ENCODE peak calls at places on chromosomes 1 and 21, in ten cellular contexts. G is right lobe of liver, F is GM23338, X is tibial nerve, T is Caco-2, L is adrenal gland, A is RWPE2, B is body of pancreas, N is lower lobe of right lung, Y is K562. D is an unnamed sample.

GRCh38 chr1:226702318-226702956 is 36.6 kb downstream of the ITPKB start:
- DNase-seq in Y (no peak), T (no peak), L (peak; percentile 52), N (no peak), F (no peak), X (peak; percentile 37), G (no peak), A (no peak), B (no peak), D (no peak)

GRCh38 chr1:226659136-226659535 is 79.9 kb downstream of the ITPKB start:
- DNase-seq in X (no peak), G (no peak), A (no peak), N (no peak), T (no peak), F (no peak), Y (no peak), B (no peak), L (no peak), D (no peak)

GRCh38 chr21:36330904-36331303 is 10.9 kb downstream of the MORC3 start:
- DNase-seq in F (peak; percentile 62), N (no peak), A (no peak), B (peak; percentile 56), T (peak; percentile 53), X (no peak), Y (peak; percentile 50), L (peak; percentile 46), G (peak; percentile 46), D (peak; percentile 65)

GRCh38 chr1:118504867-118505266 is 319.8 kb upstream of the SPAG17 start:
- DNase-seq in X (no peak), Y (no peak), A (no peak), G (peak; percentile 36), L (no peak), F (no peak), N (no peak), B (peak; percentile 33), T (no peak), D (peak; percentile 40)

GRCh38 chr1:208093046-208093445 is 151.1 kb downstream of the PLXNA2 start:
- DNase-seq in X (no peak), F (no peak), G (no peak), Y (no peak), N (no peak), L (no peak), A (no peak), T (no peak), B (no peak), D (no peak)

GRCh38 chr1:177429234-177429633 is 258.5 kb downstream of the BRINP2 start:
- DNase-seq in X (no peak), B (no peak), L (no peak), G (no peak), T (no peak), N (no peak), A (no peak), F (no peak), Y (no peak), D (no peak)

GRCh38 chr1:110502402-110502801 is 16.6 kb downstream of the KCNA10 start:
- DNase-seq in X (no peak), B (no peak), L (no peak), A (no peak), Y (no peak), N (peak; percentile 47), F (no peak), T (no peak), G (no peak), D (no peak)

GRCh38 chr1:206116191-206116872 is 856 bp downstream of the AVPR1B start:
- DNase-seq in N (no peak), F (peak; percentile 26), X (no peak), B (no peak), L (no peak), Y (no peak), G (no peak), A (no peak), T (no peak), D (no peak)

GRCh38 chr1:31102501-31102950 is 37.0 kb upstream of the PUM1 start:
- DNase-seq in X (no peak), A (peak; percentile 76), F (no peak), G (no peak), Y (no peak), T (no peak), B (no peak), L (peak; percentile 23), N (no peak), D (no peak)

GRCh38 chr1:212060632-212061472 is 25.3 kb downstream of the DTL start:
- DNase-seq in T (no peak), X (no peak), G (no peak), B (no peak), A (no peak), Y (no peak), F (no peak), N (no peak), L (no peak), D (no peak)

GRCh38 chr1:233677690-233678354 is 63.9 kb downstream of the KCNK1 start:
- DNase-seq in T (no peak), G (no peak), N (no peak), F (no peak), L (no peak), X (no peak), Y (no peak), B (no peak), A (no peak), D (no peak)
- H3K4me1 ChIP-seq in T (no peaks in the 10 kb centered on the region), G (no peaks in the 10 kb centered on the region), N (no peaks in the 10 kb centered on the region), F (peaks cover 21% of the 10 kb centered on the region), L (no peaks in the 10 kb centered on the region), X (no peaks in the 10 kb centered on the region), Y (peaks cover 4% of the 10 kb centered on the region), B (peaks cover 16% of the 10 kb centered on the region), A (no peaks in the 10 kb centered on the region), D (peaks cover 8% of the 10 kb centered on the region)

GRCh38 chr1:23977854-23978191 is 2.3 kb downstream of the SRSF10 start:
- DNase-seq in L (no peak), Y (no peak), G (no peak), N (no peak), T (no peak), B (no peak), F (no peak), A (no peak), X (no peak), D (no peak)
- H3K4me1 ChIP-seq in L (peaks cover 31% of the 10 kb centered on the region), Y (peaks cover 12% of the 10 kb centered on the region), G (no peaks in the 10 kb centered on the region), N (peaks cover 66% of the 10 kb centered on the region), T (peaks cover 30% of the 10 kb centered on the region), B (peaks cover 53% of the 10 kb centered on the region), F (peaks cover 31% of the 10 kb centered on the region), A (peaks cover 41% of the 10 kb centered on the region), X (peaks cover 37% of the 10 kb centered on the region), D (peaks cover 31% of the 10 kb centered on the region)

DNA sequence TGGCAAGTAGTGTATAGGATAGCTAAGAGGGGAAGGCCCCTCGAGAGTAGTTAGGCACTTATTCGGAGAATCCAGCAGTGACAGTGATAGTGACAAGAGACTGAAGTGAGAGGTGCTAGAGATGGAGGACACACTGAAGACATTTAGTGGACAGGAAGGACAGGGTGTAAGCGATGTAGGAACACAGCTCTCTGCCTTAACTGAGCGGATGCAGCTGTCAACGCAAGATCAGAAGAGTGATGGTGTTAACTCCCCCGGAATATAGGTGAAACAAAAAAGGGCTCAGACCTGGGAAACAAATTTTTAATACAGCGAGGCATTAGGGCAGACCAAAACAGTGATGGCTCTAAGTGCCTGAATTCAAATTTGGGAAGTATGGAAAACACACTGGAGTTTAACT is 15.8 kb downstream of the SOD1 start:
- DNase-seq in N (no peak), Y (no peak), X (no peak), L (no peak), T (no peak), A (no peak), F (no peak), B (no peak), G (no peak), D (no peak)
- H3K4me1 ChIP-seq in N (no peaks in the 10 kb centered on the region), Y (peaks cover 5% of the 10 kb centered on the region), X (no peaks in the 10 kb centered on the region), L (no peaks in the 10 kb centered on the region), T (no peaks in the 10 kb centered on the region), A (no peaks in the 10 kb centered on the region), F (peaks cover 7% of the 10 kb centered on the region), B (no peaks in the 10 kb centered on the region), G (no peaks in the 10 kb centered on the region), D (no peaks in the 10 kb centered on the region)

DNA sequence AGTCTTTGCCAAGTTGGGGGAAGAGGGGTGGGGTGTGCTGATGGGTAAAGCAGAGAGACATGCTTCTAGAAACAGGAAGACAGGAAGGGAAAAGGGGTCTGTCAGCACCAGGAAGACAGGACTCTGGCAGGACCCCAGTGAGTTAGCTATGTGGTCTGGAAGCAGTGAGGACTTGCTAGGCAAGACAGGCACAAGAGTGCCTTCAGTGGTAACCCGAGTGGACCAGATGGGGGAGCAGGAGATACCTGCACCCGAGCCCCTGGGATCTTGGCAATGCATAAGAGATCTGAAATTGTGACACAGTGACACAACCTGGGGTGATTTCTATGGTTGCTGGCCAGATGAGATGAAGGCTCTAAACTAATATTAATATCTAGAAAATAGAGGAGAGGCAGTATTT is 7.0 kb downstream of the TLR5 start:
- DNase-seq in F (peak; percentile 63), X (no peak), T (no peak), A (no peak), N (no peak), B (no peak), Y (peak; percentile 25), G (no peak), L (no peak), D (no peak)
- H3K4me1 ChIP-seq in F (peaks cover 27% of the 10 kb centered on the region), X (peaks cover 10% of the 10 kb centered on the region), T (peaks cover 25% of the 10 kb centered on the region), A (peaks cover 9% of the 10 kb centered on the region), N (peaks cover 59% of the 10 kb centered on the region), B (peaks cover 40% of the 10 kb centered on the region), Y (peaks cover 5% of the 10 kb centered on the region), G (peaks cover 4% of the 10 kb centered on the region), L (peaks cover 19% of the 10 kb centered on the region), D (peaks cover 7% of the 10 kb centered on the region)